ENCODE peak calls at places on chromosomes 2 and 18, in five cellular contexts. A, J, P, S and X are unnamed samples.

GRCh38 chr2:40690036-40690435 is 238.1 kb upstream of the SLC8A1 start:
- DNase-seq in A (no peak), J (no peak), P (no peak), S (no peak), X (no peak)

GRCh38 chr18:2657788-2658458 is 2.4 kb downstream of the SMCHD1 start:
- DNase-seq in A (no peak), J (no peak), P (no peak), S (no peak), X (no peak)

GRCh38 chr2:28802975-28803429 is 7.6 kb upstream of the SPDYA start:
- DNase-seq in A (peak), J (no peak), P (no peak), S (no peak), X (no peak)

GRCh38 chr2:96920801-96921560 is 51.1 kb upstream of the SEMA4C start:
- DNase-seq in A (no peak), J (no peak), P (no peak), S (no peak), X (no peak)

GRCh38 chr2:120323807-120324399 is 22.0 kb upstream of the INHBB start:
- DNase-seq in A (no peak), J (no peak), P (no peak), S (no peak), X (no peak)

GRCh38 chr18:63832470-63832869 is 55.0 kb upstream of the SERPINB2 start:
- DNase-seq in A (no peak), J (no peak), P (no peak), S (no peak), X (no peak)

GRCh38 chr2:8018956-8019355 is 662.9 kb upstream of the ID2 start:
- DNase-seq in A (no peak), J (no peak), P (no peak), S (no peak), X (no peak)

GRCh38 chr2:222423632-222424280 is 587 bp upstream of the SGPP2 start:
- DNase-seq in A (no peak), J (peak), P (no peak), S (peak), X (no peak)

GRCh38 chr2:166831930-166832329 is 56.4 kb upstream of the XIRP2 start:
- DNase-seq in A (no peak), J (no peak), P (no peak), S (no peak), X (no peak)

GRCh38 chr2:208103616-208104015 is 20.7 kb downstream of the CRYGD start:
- DNase-seq in A (no peak), J (no peak), P (no peak), S (no peak), X (no peak)

GRCh38 chr18:13521418-13521817 is 204.9 kb downstream of the FAM210A start:
- DNase-seq in A (no peak), J (no peak), P (no peak), S (no peak), X (no peak)

GRCh38 chr2:128464456-128464855 is 145.8 kb upstream of the HS6ST1 start:
- DNase-seq in A (no peak), J (no peak), P (no peak), S (no peak), X (no peak)

GRCh38 chr2:167953790-167954189 is 293.6 kb downstream of the STK39 start:
- DNase-seq in A (no peak), J (no peak), P (no peak), S (no peak), X (no peak)

GRCh38 chr2:176145085-176145969 is 6.0 kb upstream of the HOXD4 start:
- DNase-seq in A (no peak), J (no peak), P (no peak), S (no peak), X (no peak)

GRCh38 chr18:75223687-75224347 is 13.2 kb downstream of the TSHZ1 start:
- DNase-seq in A (no peak), J (no peak), P (no peak), S (no peak), X (no peak)

GRCh38 chr2:46836295-46837111 is 79.1 kb downstream of the MCFD2 start:
- DNase-seq in A (no peak), J (no peak), P (no peak), S (no peak), X (no peak)

GRCh38 chr2:188403676-188404075 is 112.0 kb downstream of the GULP1 start:
- DNase-seq in A (no peak), J (no peak), P (no peak), S (no peak), X (no peak)

GRCh38 chr2:120736202-120736954 is 710 bp downstream of the GLI2 start:
- DNase-seq in A (no peak), J (no peak), P (no peak), S (no peak), X (peak)

GRCh38 chr18:59220164-59220783 is 316 bp downstream of the GRP start:
- DNase-seq in A (no peak), J (no peak), P (no peak), S (no peak), X (no peak)

GRCh38 chr18:22434973-22435608 is 17.4 kb upstream of the CTAGE1 start:
- DNase-seq in A (no peak), J (no peak), P (no peak), S (no peak), X (no peak)

GRCh38 chr2:96320326-96321229 is 4.5 kb upstream of the ITPRIPL1 start:
- DNase-seq in A (no peak), J (no peak), P (no peak), S (no peak), X (no peak)

GRCh38 chr18:25726278-25726677 is 364.1 kb downstream of the SS18 start:
- DNase-seq in A (no peak), J (no peak), P (peak), S (no peak), X (peak)

GRCh38 chr2:225177098-225177497 is 134.8 kb upstream of the DOCK10 start:
- DNase-seq in A (no peak), J (no peak), P (peak), S (no peak), X (peak)

GRCh38 chr18:21000667-21001066 is 110.9 kb downstream of the ROCK1 start:
- DNase-seq in A (no peak), J (no peak), P (no peak), S (no peak), X (no peak)

GRCh38 chr2:187549951-187550555 is 4.2 kb downstream of the TFPI start:
- DNase-seq in A (no peak), J (no peak), P (no peak), S (no peak), X (no peak)

GRCh38 chr18:9478545-9478944 is 3.2 kb downstream of the RALBP1 start:
- DNase-seq in A (no peak), J (no peak), P (no peak), S (no peak), X (no peak)

GRCh38 chr2:224333631-224334030 is 68.3 kb downstream of the FAM124B start:
- DNase-seq in A (no peak), J (no peak), P (no peak), S (no peak), X (no peak)

GRCh38 chr2:155840661-155841060 is 491.9 kb downstream of the NR4A2 start:
- DNase-seq in A (no peak), J (no peak), P (no peak), S (no peak), X (no peak)

GRCh38 chr2:240599141-240599583 is 12.6 kb downstream of the CAPN10 start:
- DNase-seq in A (no peak), J (no peak), P (no peak), S (no peak), X (no peak)

GRCh38 chr2:10382313-10383061 is 65.6 kb downstream of the ODC1 start:
- DNase-seq in A (no peak), J (no peak), P (no peak), S (peak), X (peak)

GRCh38 chr2:10842506-10842905 is 29.9 kb upstream of the PDIA6 start:
- DNase-seq in A (no peak), J (no peak), P (no peak), S (no peak), X (no peak)

GRCh38 chr2:45993476-45993991 is 303.7 kb upstream of the EPAS1 start:
- DNase-seq in A (peak), J (peak), P (peak), S (peak), X (peak)

GRCh38 chr2:38959938-38960608 is 70.4 kb downstream of the ARHGEF33 start:
- DNase-seq in A (peak), J (peak), P (no peak), S (peak), X (no peak)

GRCh38 chr2:206918258-206918657 is 21.1 kb upstream of the CPO start:
- DNase-seq in A (no peak), J (no peak), P (no peak), S (no peak), X (no peak)

GRCh38 chr2:157067562-157067961 is 189.9 kb upstream of the GALNT5 start:
- DNase-seq in A (no peak), J (no peak), P (no peak), S (no peak), X (no peak)